ENCODE peak calls at places on chromosomes 7 and 10, in five cellular contexts. One of them, this sample, is unnamed.

GRCh38 chr10:120511165-120511564 is 54.1 kb downstream of the PLPP4 start:
- DNase-seq in progenitor cell of endocrine pancreas: no peak
- DNase-seq in BJ: no peak
- DNase-seq in PC-9: no peak
- DNase-seq in lung: no peak
- DNase-seq in this sample: no peak

GRCh38 chr7:76260171-76260703 is 42.2 kb upstream of the HSPB1 start:
- DNase-seq in progenitor cell of endocrine pancreas: peak
- DNase-seq in BJ: no peak
- DNase-seq in PC-9: no peak
- DNase-seq in lung: no peak
- DNase-seq in this sample: no peak

GRCh38 chr10:3776796-3777571 is 8.0 kb downstream of the KLF6 start:
- DNase-seq in progenitor cell of endocrine pancreas: no peak
- DNase-seq in BJ: no peak
- DNase-seq in PC-9: peak
- DNase-seq in lung: no peak
- DNase-seq in this sample: no peak

GRCh38 chr7:55254596-55255500 is 110.3 kb upstream of the LANCL2 start:
- DNase-seq in progenitor cell of endocrine pancreas: peak
- DNase-seq in BJ: no peak
- DNase-seq in PC-9: peak
- DNase-seq in lung: peak
- DNase-seq in this sample: peak

GRCh38 chr7:142603870-142604448 is 145.3 kb upstream of the PRSS1 start:
- DNase-seq in progenitor cell of endocrine pancreas: peak
- DNase-seq in BJ: no peak
- DNase-seq in PC-9: peak
- DNase-seq in lung: no peak
- DNase-seq in this sample: no peak

GRCh38 chr10:86674912-86675311 is 6.6 kb downstream of the LDB3 start:
- DNase-seq in progenitor cell of endocrine pancreas: no peak
- DNase-seq in BJ: no peak
- DNase-seq in PC-9: no peak
- DNase-seq in lung: no peak
- DNase-seq in this sample: no peak

GRCh38 chr10:120456626-120457430 is at the start of gene PLPP4:
- DNase-seq in progenitor cell of endocrine pancreas: peak
- DNase-seq in BJ: no peak
- DNase-seq in PC-9: no peak
- DNase-seq in lung: peak
- DNase-seq in this sample: no peak

GRCh38 chr10:120750167-120750566 is 101.0 kb upstream of the WDR11 start:
- DNase-seq in progenitor cell of endocrine pancreas: no peak
- DNase-seq in BJ: no peak
- DNase-seq in PC-9: no peak
- DNase-seq in lung: no peak
- DNase-seq in this sample: no peak

GRCh38 chr10:91980319-91980718 is 56.7 kb downstream of the BTAF1 start:
- DNase-seq in progenitor cell of endocrine pancreas: no peak
- DNase-seq in BJ: no peak
- DNase-seq in PC-9: no peak
- DNase-seq in lung: no peak
- DNase-seq in this sample: no peak

GRCh38 chr7:31432831-31433340 is 81.0 kb upstream of the ITPRID1 start:
- DNase-seq in progenitor cell of endocrine pancreas: no peak
- DNase-seq in BJ: no peak
- DNase-seq in PC-9: no peak
- DNase-seq in lung: no peak
- DNase-seq in this sample: no peak

DNA sequence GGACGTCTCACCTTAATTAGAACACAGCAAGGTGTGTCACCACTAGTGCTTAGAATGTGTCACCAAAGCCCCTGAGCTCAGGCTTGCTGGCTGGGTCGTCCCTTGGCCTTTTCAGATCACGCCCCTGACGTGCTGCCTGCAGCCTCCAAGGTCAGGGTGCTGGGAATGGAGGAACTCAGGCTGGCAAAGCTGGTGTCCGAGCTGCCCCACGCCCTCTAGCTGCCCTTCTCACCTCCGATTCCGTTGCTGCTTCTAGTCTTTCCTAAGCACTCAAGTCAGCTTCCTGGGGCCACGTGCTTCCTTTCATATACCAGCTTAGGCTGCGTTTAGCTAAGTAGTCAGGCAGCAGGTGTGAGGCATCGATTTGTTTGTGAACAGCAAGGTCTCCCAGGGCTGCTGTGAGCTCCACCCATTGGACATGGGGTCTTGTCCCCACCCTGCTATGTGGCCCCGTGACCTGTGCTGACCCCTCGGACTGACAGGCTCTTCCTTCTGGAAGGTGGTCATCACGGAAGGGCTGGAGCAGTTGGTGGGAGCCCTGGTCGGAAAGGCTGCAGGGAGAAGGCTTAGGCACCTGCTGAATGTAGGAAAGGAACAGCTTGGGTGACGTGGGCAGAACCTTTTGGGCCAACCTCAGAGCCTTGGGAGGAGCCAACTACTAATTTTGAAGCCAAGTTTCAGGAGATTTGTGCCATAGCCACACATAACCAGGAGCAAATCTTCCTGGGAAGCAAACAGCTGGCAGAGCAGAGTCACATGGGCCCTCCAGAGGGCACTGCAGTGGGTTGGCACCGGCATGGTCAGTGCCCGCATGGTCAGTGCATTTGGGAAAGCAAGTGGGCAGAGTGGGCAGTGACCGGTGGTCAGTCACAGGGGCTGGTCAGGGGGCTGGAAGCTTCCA is 28.8 kb downstream of the VIPR2 start:
- DNase-seq in progenitor cell of endocrine pancreas: no peak
- DNase-seq in BJ: no peak
- DNase-seq in PC-9: no peak
- DNase-seq in lung: no peak
- DNase-seq in this sample: no peak
- TF ChIP-seq CTCF in progenitor cell of endocrine pancreas: no peak
- TF ChIP-seq CTCF in BJ: no peak
- TF ChIP-seq CTCF in PC-9: no peak
- TF ChIP-seq CTCF in lung: no peak
- TF ChIP-seq CTCF in this sample: no peak

GRCh38 chr10:115572740-115573455 is 479.7 kb downstream of the ATRNL1 start:
- DNase-seq in progenitor cell of endocrine pancreas: no peak
- DNase-seq in BJ: no peak
- DNase-seq in PC-9: no peak
- DNase-seq in lung: no peak
- DNase-seq in this sample: no peak
- TF ChIP-seq CTCF in progenitor cell of endocrine pancreas: peak
- TF ChIP-seq CTCF in BJ: peak
- TF ChIP-seq CTCF in PC-9: peak
- TF ChIP-seq CTCF in lung: no peak
- TF ChIP-seq CTCF in this sample: no peak

DNA sequence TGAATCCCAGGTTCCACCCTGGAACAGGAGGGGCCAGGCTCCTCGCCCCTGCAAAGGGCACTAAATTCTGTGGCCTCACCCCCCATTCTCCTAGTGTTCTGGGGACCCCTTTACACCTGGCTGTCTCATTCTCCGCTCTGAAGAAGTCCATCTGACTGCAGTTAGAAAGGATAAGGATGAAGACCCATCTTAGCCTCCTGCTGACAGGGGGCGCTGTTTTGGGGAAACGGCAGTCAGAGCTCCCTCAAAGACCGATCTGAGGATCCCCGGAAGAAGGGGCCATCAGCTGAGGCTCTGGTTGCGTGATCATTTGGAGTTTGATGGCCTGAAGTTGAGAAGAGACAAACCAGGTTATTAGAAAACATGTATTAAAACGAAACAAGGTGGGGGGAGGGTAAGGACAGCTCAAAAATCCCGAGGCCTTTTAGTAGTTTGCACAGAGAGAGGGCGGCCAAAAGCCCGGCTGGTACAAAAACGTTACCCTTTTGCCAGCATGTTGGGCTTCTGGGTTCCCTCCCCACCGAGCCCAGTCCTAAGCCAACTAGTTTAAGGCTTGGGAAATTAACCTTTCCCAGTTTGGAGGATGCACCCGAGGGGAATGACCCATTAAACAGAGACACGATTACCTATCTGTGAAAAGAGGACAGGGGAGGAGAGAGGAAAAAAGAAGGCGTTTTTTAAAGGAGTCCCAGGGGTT is 102.8 kb downstream of the CHN2 start:
- DNase-seq in progenitor cell of endocrine pancreas: no peak
- DNase-seq in BJ: no peak
- DNase-seq in PC-9: no peak
- DNase-seq in lung: no peak
- DNase-seq in this sample: no peak
- TF ChIP-seq CTCF in progenitor cell of endocrine pancreas: peak
- TF ChIP-seq CTCF in BJ: no peak
- TF ChIP-seq CTCF in PC-9: peak
- TF ChIP-seq CTCF in lung: no peak
- TF ChIP-seq CTCF in this sample: no peak

GRCh38 chr7:1845536-1846311 is 175.6 kb downstream of the ELFN1 start:
- DNase-seq in progenitor cell of endocrine pancreas: no peak
- DNase-seq in BJ: no peak
- DNase-seq in PC-9: no peak
- DNase-seq in lung: no peak
- DNase-seq in this sample: no peak

GRCh38 chr7:1844956-1845390 is 174.9 kb downstream of the ELFN1 start:
- DNase-seq in progenitor cell of endocrine pancreas: no peak
- DNase-seq in BJ: no peak
- DNase-seq in PC-9: no peak
- DNase-seq in lung: no peak
- DNase-seq in this sample: no peak

GRCh38 chr7:1843271-1843861 is 173.3 kb downstream of the ELFN1 start:
- DNase-seq in progenitor cell of endocrine pancreas: no peak
- DNase-seq in BJ: peak
- DNase-seq in PC-9: no peak
- DNase-seq in lung: no peak
- DNase-seq in this sample: no peak

GRCh38 chr7:1843921-1844335 is 173.9 kb downstream of the ELFN1 start:
- DNase-seq in progenitor cell of endocrine pancreas: no peak
- DNase-seq in BJ: no peak
- DNase-seq in PC-9: no peak
- DNase-seq in lung: no peak
- DNase-seq in this sample: no peak

DNA sequence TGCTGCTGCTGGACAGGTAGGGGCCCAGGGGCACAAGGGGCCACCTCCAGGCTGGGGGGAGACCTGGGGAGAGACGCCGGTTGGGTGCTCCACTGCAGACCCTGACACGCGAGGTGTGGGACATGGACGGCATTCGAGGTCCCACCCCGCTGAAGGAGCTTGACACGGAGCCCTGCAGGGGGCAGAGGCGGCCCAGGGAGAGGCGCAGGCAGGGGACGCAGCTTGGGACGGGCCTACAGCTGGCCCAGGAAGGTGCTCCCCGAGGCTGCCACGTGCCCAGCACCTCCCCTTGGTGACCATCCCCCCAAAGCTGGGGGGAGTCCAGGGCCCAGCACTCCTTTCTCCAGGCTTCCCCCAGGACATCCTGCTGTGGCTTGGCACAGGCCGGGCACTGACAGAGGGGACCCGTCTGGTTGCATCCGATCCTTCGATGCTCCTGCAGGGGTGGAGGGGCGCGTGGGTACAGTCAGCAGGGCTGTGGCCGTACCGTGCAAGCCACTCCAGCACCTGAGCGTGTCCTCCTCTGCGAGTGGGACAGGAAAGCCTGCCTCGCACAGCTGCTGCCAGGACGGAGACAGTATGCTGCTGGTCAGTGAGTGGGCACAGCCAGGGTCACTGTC is 174.4 kb downstream of the ELFN1 start:
- DNase-seq in progenitor cell of endocrine pancreas: no peak
- DNase-seq in BJ: no peak
- DNase-seq in PC-9: no peak
- DNase-seq in lung: no peak
- DNase-seq in this sample: no peak
- TF ChIP-seq CTCF in progenitor cell of endocrine pancreas: no peak
- TF ChIP-seq CTCF in BJ: peak
- TF ChIP-seq CTCF in PC-9: no peak
- TF ChIP-seq CTCF in lung: no peak
- TF ChIP-seq CTCF in this sample: no peak

DNA sequence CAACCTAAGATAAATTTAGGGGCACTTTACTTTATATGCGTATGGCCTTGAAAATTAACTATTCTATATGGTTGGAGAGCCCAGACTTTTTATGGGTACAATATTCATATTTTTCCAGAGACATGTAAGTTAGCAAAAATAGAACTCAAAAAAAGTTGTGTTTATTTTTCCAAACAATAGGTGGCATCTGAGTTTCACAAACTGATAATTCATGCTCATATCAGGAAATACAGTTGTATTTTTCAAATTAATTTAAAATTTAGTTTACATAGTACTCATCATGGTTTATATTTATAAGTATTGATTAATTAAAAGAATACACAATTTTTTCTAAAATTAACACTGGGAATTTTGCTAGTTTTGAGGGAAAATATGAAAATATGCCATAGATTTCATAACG is 34.6 kb downstream of the ANKRD7 start:
- DNase-seq in progenitor cell of endocrine pancreas: no peak
- DNase-seq in BJ: no peak
- DNase-seq in PC-9: no peak
- DNase-seq in lung: no peak
- DNase-seq in this sample: no peak
- TF ChIP-seq CTCF in progenitor cell of endocrine pancreas: no peak
- TF ChIP-seq CTCF in BJ: no peak
- TF ChIP-seq CTCF in PC-9: peak
- TF ChIP-seq CTCF in lung: no peak
- TF ChIP-seq CTCF in this sample: no peak

GRCh38 chr10:110311357-110311949 is 6.7 kb upstream of the SMNDC1 start:
- DNase-seq in progenitor cell of endocrine pancreas: peak
- DNase-seq in BJ: no peak
- DNase-seq in PC-9: peak
- DNase-seq in lung: peak
- DNase-seq in this sample: no peak
- TF ChIP-seq CTCF in progenitor cell of endocrine pancreas: peak
- TF ChIP-seq CTCF in BJ: peak
- TF ChIP-seq CTCF in PC-9: peak
- TF ChIP-seq CTCF in lung: peak
- TF ChIP-seq CTCF in this sample: no peak

GRCh38 chr7:131878777-131879176 is 322.3 kb upstream of the PODXL start:
- DNase-seq in progenitor cell of endocrine pancreas: no peak
- DNase-seq in BJ: no peak
- DNase-seq in PC-9: no peak
- DNase-seq in lung: no peak
- DNase-seq in this sample: no peak
- TF ChIP-seq CTCF in progenitor cell of endocrine pancreas: no peak
- TF ChIP-seq CTCF in BJ: no peak
- TF ChIP-seq CTCF in PC-9: no peak
- TF ChIP-seq CTCF in lung: no peak
- TF ChIP-seq CTCF in this sample: no peak

This sample was measured in activated B cell treated with CpG ODN at 0.5 μM for 24 hours.